ENCODE peak calls at places on chromosomes 1 and 21, in seven cellular contexts. Q, W, F, O, U, N and E are unnamed samples.

GRCh38 chr1:43565600-43566360 is 35.1 kb downstream of the PTPRF start:
- DNase-seq in Q (peak), W (peak), F (peak), O (peak), U (peak), N (peak), E (peak)

GRCh38 chr1:171641076-171641864 is 11.2 kb downstream of the MYOC start:
- DNase-seq in Q (no peak), W (no peak), F (no peak), O (no peak), U (no peak), N (no peak), E (no peak)

GRCh38 chr21:44819283-44820243 is 1.7 kb upstream of the SUMO3 start:
- DNase-seq in Q (no peak), W (no peak), F (no peak), O (no peak), U (no peak), N (no peak), E (no peak)

GRCh38 chr1:27057801-27058647 is 45.4 kb upstream of the TENT5B start:
- DNase-seq in Q (no peak), W (peak), F (no peak), O (peak), U (no peak), N (no peak), E (no peak)

GRCh38 chr1:176779655-176780328 is 316.8 kb downstream of the PAPPA2 start:
- DNase-seq in Q (no peak), W (no peak), F (no peak), O (no peak), U (no peak), N (no peak), E (no peak)

GRCh38 chr1:216632980-216633379 is 90.2 kb downstream of the ESRRG start:
- DNase-seq in Q (no peak), W (no peak), F (no peak), O (no peak), U (no peak), N (no peak), E (no peak)

GRCh38 chr1:226125097-226125630 is 61.4 kb downstream of the ACBD3 start:
- DNase-seq in Q (peak), W (peak), F (peak), O (peak), U (peak), N (peak), E (peak)

GRCh38 chr1:159675046-159675445 is 39.3 kb downstream of the CRP start:
- DNase-seq in Q (no peak), W (no peak), F (no peak), O (no peak), U (no peak), N (no peak), E (no peak)

GRCh38 chr1:39396671-39397070 is 94.8 kb upstream of the BMP8A start:
- DNase-seq in Q (no peak), W (no peak), F (no peak), O (no peak), U (no peak), N (no peak), E (no peak)

GRCh38 chr1:112696578-112697320 is 10.2 kb downstream of the RHOC start:
- DNase-seq in Q (no peak), W (no peak), F (no peak), O (no peak), U (no peak), N (no peak), E (no peak)

GRCh38 chr1:25805863-25806225 is 5.9 kb downstream of the SELENON start:
- DNase-seq in Q (no peak), W (peak), F (no peak), O (peak), U (no peak), N (no peak), E (no peak)

GRCh38 chr21:31908106-31909031 is 35.5 kb downstream of the HUNK start:
- DNase-seq in Q (peak), W (no peak), F (no peak), O (no peak), U (no peak), N (no peak), E (no peak)

GRCh38 chr21:25967566-25968438 is 202.8 kb downstream of the APP start:
- DNase-seq in Q (no peak), W (peak), F (no peak), O (no peak), U (no peak), N (no peak), E (no peak)

GRCh38 chr1:38805036-38805435 is 54.5 kb downstream of the RRAGC start:
- DNase-seq in Q (no peak), W (no peak), F (no peak), O (no peak), U (no peak), N (no peak), E (no peak)

GRCh38 chr1:243924588-243925349 is 74.7 kb upstream of the AKT3 start:
- DNase-seq in Q (no peak), W (peak), F (no peak), O (peak), U (peak), N (no peak), E (no peak)

GRCh38 chr1:207404849-207405525 is 49.1 kb upstream of the CR2 start:
- DNase-seq in Q (peak), W (peak), F (no peak), O (peak), U (peak), N (no peak), E (no peak)

GRCh38 chr1:110565565-110565964 is 40.6 kb downstream of the KCNA2 start:
- DNase-seq in Q (no peak), W (no peak), F (no peak), O (no peak), U (no peak), N (no peak), E (no peak)

GRCh38 chr1:64584479-64584878 is 114.5 kb downstream of the CACHD1 start:
- DNase-seq in Q (no peak), W (no peak), F (no peak), O (peak), U (no peak), N (no peak), E (no peak)

GRCh38 chr1:147389532-147390184 is 147.2 kb downstream of the CHD1L start:
- DNase-seq in Q (peak), W (peak), F (peak), O (peak), U (peak), N (no peak), E (no peak)

GRCh38 chr1:30981172-30981571 is 72.6 kb upstream of the SDC3 start:
- DNase-seq in Q (no peak), W (no peak), F (no peak), O (no peak), U (no peak), N (no peak), E (no peak)

GRCh38 chr1:90730247-90731022 is 13.3 kb upstream of the BARHL2 start:
- DNase-seq in Q (peak), W (no peak), F (no peak), O (peak), U (no peak), N (no peak), E (no peak)

GRCh38 chr1:243465081-243465480 is 209.2 kb downstream of the SDCCAG8 start:
- DNase-seq in Q (no peak), W (no peak), F (no peak), O (no peak), U (no peak), N (no peak), E (no peak)

GRCh38 chr21:37422382-37422781 is 55.8 kb downstream of the DYRK1A start:
- DNase-seq in Q (no peak), W (no peak), F (no peak), O (no peak), U (no peak), N (no peak), E (no peak)

GRCh38 chr21:15526793-15527192 is 203.0 kb upstream of the USP25 start:
- DNase-seq in Q (no peak), W (no peak), F (no peak), O (no peak), U (no peak), N (no peak), E (no peak)

GRCh38 chr1:166133276-166133841 is 33.4 kb downstream of the FAM78B start:
- DNase-seq in Q (no peak), W (no peak), F (no peak), O (peak), U (no peak), N (no peak), E (peak)

GRCh38 chr1:186841599-186841998 is 12.8 kb downstream of the PLA2G4A start:
- DNase-seq in Q (peak), W (peak), F (no peak), O (peak), U (peak), N (no peak), E (no peak)

GRCh38 chr1:157472302-157472701 is 80.0 kb downstream of the FCRL5 start:
- DNase-seq in Q (no peak), W (no peak), F (peak), O (no peak), U (no peak), N (no peak), E (no peak)

GRCh38 chr21:36820176-36821031 is 121.5 kb downstream of the SIM2 start:
- DNase-seq in Q (no peak), W (peak), F (no peak), O (no peak), U (no peak), N (peak), E (no peak)

GRCh38 chr21:29499734-29500343 is 201.1 kb downstream of the BACH1 start:
- DNase-seq in Q (no peak), W (peak), F (peak), O (peak), U (peak), N (no peak), E (peak)
- TF ChIP-seq CTCF in Q (peak), W (peak), F (peak), O (peak), U (peak), N (peak), E (peak)

DNA sequence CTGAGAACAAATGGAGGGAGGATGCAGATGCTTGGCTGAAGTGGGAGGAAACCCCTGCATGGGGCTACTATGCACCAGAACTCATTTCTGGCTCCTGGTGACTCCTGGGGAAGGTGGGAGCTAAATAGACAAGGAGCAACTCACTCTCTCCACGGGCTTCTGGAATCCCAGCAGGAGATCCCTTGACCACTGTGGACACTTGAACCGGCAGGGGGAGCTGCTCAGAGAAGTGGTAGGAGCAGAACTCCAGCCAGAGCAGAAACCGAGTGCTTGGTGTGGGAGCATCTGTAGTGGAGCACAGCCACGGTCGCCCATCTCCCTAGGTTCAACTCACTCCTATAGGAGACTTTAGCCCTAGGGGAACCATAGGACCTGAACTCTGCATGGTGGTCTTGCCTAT is 205.6 kb upstream of the GJB5 start:
- DNase-seq in Q (no peak), W (no peak), F (peak), O (no peak), U (no peak), N (peak), E (peak)
- TF ChIP-seq CTCF in Q (no peak), W (no peak), F (peak), O (no peak), U (no peak), N (peak), E (no peak)

DNA sequence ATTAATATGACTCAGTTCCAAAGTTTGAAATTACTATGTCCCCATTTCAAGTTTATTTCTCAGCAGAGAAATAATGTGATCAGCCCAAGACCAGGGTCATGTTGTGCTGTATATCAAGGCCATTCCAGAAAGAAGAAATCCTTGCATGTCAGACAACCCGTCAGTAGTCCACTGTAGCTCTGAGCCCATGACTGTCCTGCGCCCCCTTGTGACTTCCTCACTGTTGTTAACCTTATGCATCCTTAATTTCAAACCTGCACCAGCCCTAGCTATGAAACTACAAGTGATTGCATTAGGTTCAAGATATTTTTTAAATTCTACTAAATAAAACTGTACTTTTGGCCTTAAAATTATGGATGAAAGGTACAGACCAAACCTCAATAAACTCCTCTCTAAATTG is 133.0 kb downstream of the LRRC7 start:
- DNase-seq in Q (peak), W (peak), F (peak), O (peak), U (peak), N (no peak), E (peak)
- TF ChIP-seq CTCF in Q (peak), W (peak), F (peak), O (peak), U (peak), N (peak), E (no peak)

GRCh38 chr1:50335036-50335435 is 88.2 kb downstream of the DMRTA2 start:
- DNase-seq in Q (no peak), W (no peak), F (no peak), O (no peak), U (no peak), N (no peak), E (no peak)

GRCh38 chr1:50335914-50336313 is 87.3 kb downstream of the DMRTA2 start:
- DNase-seq in Q (no peak), W (no peak), F (no peak), O (no peak), U (no peak), N (no peak), E (no peak)

GRCh38 chr1:50332941-50333594 is 90.2 kb downstream of the DMRTA2 start:
- DNase-seq in Q (peak), W (peak), F (peak), O (peak), U (peak), N (peak), E (peak)

GRCh38 chr1:50329332-50329932 is 93.8 kb downstream of the DMRTA2 start:
- DNase-seq in Q (no peak), W (no peak), F (no peak), O (peak), U (no peak), N (no peak), E (no peak)

DNA sequence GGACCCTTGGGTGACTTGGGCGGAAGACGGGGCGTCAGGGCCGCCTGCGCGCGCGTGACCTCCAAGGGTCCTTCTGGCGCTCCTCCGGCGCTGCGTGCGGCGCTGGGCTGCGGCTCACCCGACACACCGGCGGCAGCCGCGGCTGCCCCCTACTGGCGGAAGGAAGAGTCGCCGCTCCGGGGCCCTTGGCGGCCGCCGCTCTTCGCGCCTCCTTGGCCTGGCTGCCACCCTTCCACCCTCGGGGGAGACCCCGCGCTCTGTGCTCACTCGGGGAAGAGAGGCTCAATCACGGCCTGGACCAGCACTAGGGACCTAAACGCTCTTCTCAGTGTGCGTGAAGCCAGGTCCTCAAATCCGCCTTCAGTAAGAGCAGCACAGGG is 89.7 kb downstream of the DMRTA2 start:
- DNase-seq in Q (peak), W (peak), F (peak), O (peak), U (no peak), N (peak), E (peak)
- TF ChIP-seq CTCF in Q (peak), W (peak), F (peak), O (peak), U (peak), N (peak), E (no peak)

DNA sequence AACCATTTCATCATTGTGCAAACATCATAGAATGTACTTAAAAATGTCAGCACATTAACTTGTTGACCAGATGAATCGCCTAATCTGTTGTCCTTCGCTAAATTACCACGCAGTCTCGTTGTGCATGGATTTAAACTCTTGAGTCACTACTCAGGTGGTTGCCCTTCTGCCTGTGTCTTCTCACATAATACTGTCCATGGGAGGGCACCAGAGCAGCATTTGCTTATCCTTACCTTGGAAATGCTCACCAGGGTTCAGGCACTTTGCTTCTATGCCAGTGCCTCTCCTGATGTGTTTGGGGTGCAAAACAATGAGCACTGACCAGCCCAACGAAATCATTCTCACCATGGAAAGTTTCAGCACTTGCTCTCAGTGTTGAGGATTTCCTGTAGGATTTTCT is 559.9 kb downstream of the RWDD3 start:
- DNase-seq in Q (no peak), W (peak), F (no peak), O (peak), U (no peak), N (no peak), E (no peak)
- TF ChIP-seq CTCF in Q (peak), W (no peak), F (no peak), O (no peak), U (no peak), N (peak), E (no peak)

DNA sequence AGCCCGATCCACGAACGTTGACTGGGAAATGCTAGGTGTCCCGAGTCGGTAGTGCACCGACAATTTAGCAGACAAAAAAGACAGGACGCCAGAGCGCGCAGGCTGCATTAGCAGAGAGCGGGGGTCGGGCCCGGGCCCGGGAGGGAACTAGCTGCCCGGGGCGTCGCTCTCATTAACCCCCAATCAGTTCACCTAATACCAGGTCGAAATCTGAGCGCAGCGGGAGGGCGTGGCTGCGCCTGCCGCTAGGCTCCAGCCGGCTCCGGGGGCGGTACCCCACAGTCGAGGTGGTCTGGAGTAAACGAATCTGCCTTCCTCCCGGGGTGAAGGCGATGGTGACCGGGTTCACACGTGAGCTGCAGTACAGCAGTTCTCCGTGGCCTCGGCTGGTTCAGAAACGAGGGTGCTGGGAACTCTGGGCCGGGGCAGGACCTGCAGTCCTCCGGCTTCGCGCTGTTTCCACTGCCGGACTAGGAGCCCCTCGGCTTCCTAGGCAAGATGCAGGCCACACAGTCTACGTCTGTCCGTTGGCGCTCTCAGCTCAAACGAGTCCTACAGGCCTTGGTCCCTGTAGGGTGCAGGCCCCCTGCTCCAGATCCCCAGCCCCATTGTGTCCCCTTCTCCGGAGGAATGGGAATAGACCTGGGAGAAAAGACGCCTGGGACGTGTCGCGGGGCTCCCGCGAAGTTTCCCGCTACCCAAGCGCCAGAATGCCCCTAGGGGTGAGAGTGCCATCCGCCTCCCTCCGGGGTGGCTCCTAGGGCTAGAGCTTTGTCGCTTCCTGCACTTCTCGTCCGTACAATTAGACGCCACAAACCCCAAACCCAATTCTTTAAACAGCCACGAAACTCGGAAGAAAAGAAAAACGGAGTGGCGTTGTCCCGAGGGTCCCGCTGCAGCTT is 2.0 kb downstream of the GFI1 start:
- DNase-seq in Q (no peak), W (no peak), F (peak), O (peak), U (no peak), N (peak), E (peak)
- TF ChIP-seq CTCF in Q (no peak), W (no peak), F (no peak), O (no peak), U (no peak), N (peak), E (no peak)

DNA sequence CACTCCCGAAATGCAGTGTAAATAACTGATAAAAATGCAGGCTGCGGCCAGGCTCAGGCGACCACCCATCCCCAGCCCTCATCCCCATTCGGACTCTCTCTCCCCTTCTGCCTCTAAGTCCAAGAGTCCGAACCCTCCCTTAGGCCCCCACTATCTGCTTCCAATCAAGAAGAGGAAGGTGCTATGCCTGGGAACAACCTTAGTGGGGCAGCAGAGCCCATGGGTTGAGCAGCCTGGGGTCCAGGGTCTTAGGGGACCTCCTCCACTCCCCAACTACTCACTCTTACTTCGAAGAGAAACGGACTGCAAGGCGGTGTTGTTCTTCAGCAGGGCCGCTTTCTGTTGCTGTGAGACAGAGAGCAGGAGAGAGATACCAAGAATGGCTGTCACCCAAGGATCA is 12.2 kb downstream of the ARHGEF2 start:
- DNase-seq in Q (no peak), W (no peak), F (no peak), O (no peak), U (no peak), N (no peak), E (no peak)
- TF ChIP-seq CTCF in Q (peak), W (peak), F (no peak), O (no peak), U (peak), N (peak), E (no peak)

GRCh38 chr1:94539496-94539895 is 2.1 kb downstream of the F3 start:
- DNase-seq in Q (peak), W (peak), F (no peak), O (peak), U (peak), N (no peak), E (no peak)

GRCh38 chr1:94543003-94543402 is 1.4 kb upstream of the F3 start:
- DNase-seq in Q (peak), W (peak), F (no peak), O (peak), U (no peak), N (no peak), E (no peak)

GRCh38 chr1:94542088-94542671 is 621 bp upstream of the F3 start:
- DNase-seq in Q (peak), W (peak), F (no peak), O (peak), U (peak), N (no peak), E (no peak)

GRCh38 chr1:94540440-94541174 is 952 bp downstream of the F3 start:
- DNase-seq in Q (no peak), W (no peak), F (no peak), O (no peak), U (no peak), N (no peak), E (no peak)

GRCh38 chr1:94541175-94542087 is at the start of gene F3:
- DNase-seq in Q (peak), W (peak), F (peak), O (peak), U (peak), N (peak), E (peak)
- TF ChIP-seq CTCF in Q (peak), W (no peak), F (no peak), O (peak), U (no peak), N (peak), E (no peak)

GRCh38 chr1:192609110-192610079 is 26.6 kb upstream of the RGS13 start:
- DNase-seq in Q (no peak), W (no peak), F (no peak), O (peak), U (no peak), N (no peak), E (peak)
- TF ChIP-seq CTCF in Q (no peak), W (no peak), F (no peak), O (no peak), U (no peak), N (no peak), E (no peak)